ENCODE peak calls at places on chromosomes 12 and 14, in four cellular contexts. E is colonic mucosa, U is G401, X is stromal cell of bone marrow. J is an unnamed sample.

GRCh38 chr14:70822706-70823185 is 13.4 kb upstream of the MAP3K9 start:
- DNase-seq in E (peak; percentile 46), U (no peak), X (no peak), J (peak; percentile 78)

GRCh38 chr14:101600336-101600890 is 39.1 kb downstream of the DIO3 start:
- DNase-seq in E (no peak), U (no peak), X (no peak), J (no peak)

GRCh38 chr12:45234134-45234865 is 18.4 kb downstream of the ANO6 start:
- DNase-seq in E (no peak), U (no peak), X (peak; percentile 98), J (peak; percentile 83)

GRCh38 chr14:64612021-64612380 is 62.2 kb downstream of the PPP1R36 start:
- DNase-seq in E (no peak), U (no peak), X (no peak), J (no peak)

GRCh38 chr12:121921106-121921505 is 2.7 kb downstream of the CFAP251 start:
- DNase-seq in E (no peak), U (no peak), X (no peak), J (no peak)

GRCh38 chr12:66688836-66689439 is 10.1 kb upstream of the GRIP1 start:
- DNase-seq in E (peak; percentile 21), U (peak; percentile 32), X (no peak), J (peak; percentile 74)

GRCh38 chr14:101234588-101234937 is 326.7 kb upstream of the DIO3 start:
- DNase-seq in E (no peak), U (no peak), X (no peak), J (no peak)

GRCh38 chr12:53192531-53193021 is 11.9 kb upstream of the CSAD start:
- DNase-seq in E (no peak), U (no peak), X (no peak), J (no peak)

GRCh38 chr14:99690636-99691035 is 6.5 kb downstream of the CYP46A1 start:
- DNase-seq in E (no peak), U (no peak), X (no peak), J (no peak)

GRCh38 chr14:67680121-67680602 is 5.7 kb upstream of the VTI1B start:
- DNase-seq in E (no peak), U (no peak), X (peak; percentile 62), J (peak; percentile 56)

GRCh38 chr12:40697566-40698257 is 5.5 kb downstream of the CNTN1 start:
- DNase-seq in E (no peak), U (peak; percentile 82), X (no peak), J (no peak)

GRCh38 chr14:33941727-33942126 is 9.1 kb downstream of the EGLN3 start:
- DNase-seq in E (no peak), U (no peak), X (no peak), J (no peak)

GRCh38 chr14:71416392-71416791 is 509.1 kb downstream of the PCNX1 start:
- DNase-seq in E (no peak), U (no peak), X (no peak), J (no peak)